ENCODE peak calls at places on chromosomes 4 and X, in six cellular contexts. One of them, this sample, is unnamed.

GRCh38 chr4:121353213-121353612 is 27.6 kb downstream of the QRFPR start:
- DNase-seq in endothelial cell: no peak
- DNase-seq in B cell: no peak
- DNase-seq in AG04449: no peak
- DNase-seq in testis: no peak
- DNase-seq in body of pancreas: no peak
- DNase-seq in this sample: no peak

GRCh38 chr4:140654516-140654855 is 85.7 kb upstream of the UCP1 start:
- DNase-seq in body of pancreas: no peak
- DNase-seq in testis: no peak
- DNase-seq in B cell: no peak
- DNase-seq in AG04449: no peak
- DNase-seq in endothelial cell: no peak
- DNase-seq in this sample: no peak

GRCh38 chr4:93897559-93897958 is 69.0 kb downstream of the ATOH1 start:
- DNase-seq in AG04449: no peak
- DNase-seq in endothelial cell: no peak
- DNase-seq in body of pancreas: no peak
- DNase-seq in testis: no peak
- DNase-seq in B cell: no peak
- DNase-seq in this sample: no peak

GRCh38 chrX:40085714-40086113 is 12.0 kb downstream of the BCOR start:
- DNase-seq in endothelial cell: no peak
- DNase-seq in testis: no peak
- DNase-seq in B cell: no peak
- DNase-seq in AG04449: no peak
- DNase-seq in body of pancreas: peak; percentile 61
- DNase-seq in this sample: no peak

GRCh38 chr4:72319596-72319995 is 249.4 kb downstream of the ADAMTS3 start:
- DNase-seq in endothelial cell: no peak
- DNase-seq in testis: no peak
- DNase-seq in body of pancreas: no peak
- DNase-seq in B cell: no peak
- DNase-seq in AG04449: peak; percentile 7
- DNase-seq in this sample: no peak

GRCh38 chrX:2577844-2578444 is 77.2 kb upstream of the DHRSX start:
- DNase-seq in testis: no peak
- DNase-seq in AG04449: no peak
- DNase-seq in endothelial cell: no peak
- DNase-seq in body of pancreas: no peak
- DNase-seq in B cell: no peak
- DNase-seq in this sample: no peak

GRCh38 chrX:56764153-56764974 is 35.3 kb downstream of the NBDY start:
- DNase-seq in body of pancreas: peak; percentile 51
- DNase-seq in testis: peak; percentile 45
- DNase-seq in AG04449: no peak
- DNase-seq in endothelial cell: peak; percentile 52
- DNase-seq in B cell: peak; percentile 67
- DNase-seq in this sample: peak; percentile 80

GRCh38 chrX:155215443-155216178 is 649 bp upstream of the VBP1 start:
- DNase-seq in endothelial cell: no peak
- DNase-seq in body of pancreas: no peak
- DNase-seq in B cell: no peak
- DNase-seq in AG04449: no peak
- DNase-seq in testis: no peak
- DNase-seq in this sample: no peak

GRCh38 chr4:101806914-101807313 is 16.4 kb downstream of the BANK1 start:
- DNase-seq in body of pancreas: no peak
- DNase-seq in AG04449: no peak
- DNase-seq in testis: no peak
- DNase-seq in endothelial cell: no peak
- DNase-seq in B cell: peak; percentile 30
- DNase-seq in this sample: peak; percentile 40

DNA sequence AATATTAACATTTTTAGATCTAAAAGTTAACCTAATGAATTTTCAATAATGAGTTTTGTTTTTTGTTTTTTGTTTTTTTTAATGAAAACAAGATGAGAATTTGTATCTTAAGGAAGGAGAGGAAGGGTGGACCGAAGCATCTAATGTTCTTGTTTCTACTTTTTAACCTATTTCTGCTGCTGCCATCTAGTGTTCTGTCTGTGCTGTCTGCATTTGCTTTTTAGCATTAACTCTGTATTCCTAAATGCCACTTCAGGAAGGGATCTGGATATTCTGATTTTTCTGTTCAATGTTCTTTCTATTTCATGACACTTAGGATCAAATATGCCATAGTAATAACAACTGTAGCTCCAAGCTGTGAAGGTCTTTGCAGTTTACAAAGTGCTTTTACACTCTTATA is 161.7 kb downstream of the BRWD3 start:
- DNase-seq in AG04449: no peak
- DNase-seq in testis: peak; percentile 12
- DNase-seq in B cell: no peak
- DNase-seq in endothelial cell: no peak
- DNase-seq in body of pancreas: no peak
- DNase-seq in this sample: peak; percentile 4
- TF ChIP-seq CTCF in AG04449: peak; percentile 14
- TF ChIP-seq CTCF in testis: peak; percentile 12
- TF ChIP-seq CTCF in B cell: no peak
- TF ChIP-seq CTCF in endothelial cell: no peak
- TF ChIP-seq CTCF in body of pancreas: no peak
- TF ChIP-seq CTCF in this sample: peak; percentile 49

DNA sequence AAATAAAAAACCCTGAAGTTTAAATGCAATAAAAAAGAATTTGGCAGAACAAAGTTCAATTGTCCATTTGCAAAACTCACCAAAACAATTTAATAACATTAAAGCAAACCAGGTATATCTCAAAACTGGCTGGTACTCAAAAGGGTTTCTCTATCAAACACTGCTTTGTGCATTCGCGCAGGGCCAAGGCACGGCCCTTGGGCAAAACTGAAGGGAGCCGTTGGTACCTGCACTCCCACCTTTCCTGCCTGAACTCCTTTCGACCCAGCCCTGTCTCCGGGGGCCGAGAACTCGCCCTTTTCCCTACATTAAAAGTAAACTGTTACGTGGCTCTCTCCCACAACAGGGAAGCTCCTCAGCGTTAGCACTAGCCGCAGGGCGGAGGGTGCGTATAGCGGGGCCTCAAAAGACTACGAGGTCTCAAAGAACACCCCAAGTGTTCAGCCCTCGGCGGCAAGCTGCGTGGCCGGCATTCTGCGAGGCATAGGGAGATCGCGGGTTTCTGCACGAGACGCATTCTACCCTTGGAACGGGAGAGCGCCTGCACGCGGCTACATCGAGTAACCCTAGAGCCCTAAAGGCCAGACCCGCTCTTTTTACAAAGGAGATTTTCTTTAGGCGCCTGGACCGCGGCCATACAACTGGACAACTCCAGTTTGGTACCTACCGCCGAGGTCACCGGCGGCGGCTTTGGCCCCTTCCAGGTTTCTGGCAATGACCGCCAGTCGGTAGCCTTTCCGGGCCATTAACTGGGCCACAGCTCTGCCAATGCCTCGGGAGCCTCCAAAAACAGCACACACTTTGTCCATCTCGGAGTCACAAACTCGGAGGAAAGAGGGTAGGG is 552 bp downstream of the CBR4 start:
- DNase-seq in AG04449: no peak
- DNase-seq in B cell: no peak
- DNase-seq in testis: peak; percentile 83
- DNase-seq in body of pancreas: peak; percentile 77
- DNase-seq in endothelial cell: peak; percentile 46
- DNase-seq in this sample: no peak
- TF ChIP-seq CTCF in AG04449: peak; percentile 9
- TF ChIP-seq CTCF in B cell: peak; percentile 49
- TF ChIP-seq CTCF in testis: no peak
- TF ChIP-seq CTCF in body of pancreas: no peak
- TF ChIP-seq CTCF in endothelial cell: peak; percentile 27
- TF ChIP-seq CTCF in this sample: peak; percentile 36

DNA sequence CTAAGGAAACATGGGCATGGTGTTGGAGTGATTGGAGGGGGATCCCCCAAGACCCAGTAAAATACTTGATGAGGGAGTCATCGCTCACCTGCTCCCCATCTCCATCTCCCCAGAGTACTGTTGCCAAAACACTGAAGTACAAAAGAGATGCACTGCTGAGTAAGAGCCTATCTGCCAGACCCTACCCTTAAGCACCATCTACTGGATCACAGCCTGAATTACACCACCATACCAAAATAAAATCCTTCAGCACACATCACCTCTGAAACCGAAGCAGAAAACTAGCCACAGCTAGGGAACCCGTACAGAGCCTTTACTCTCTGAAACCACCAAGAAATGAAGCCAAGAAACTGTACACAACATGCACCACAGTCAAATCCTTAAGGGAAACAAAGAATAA is 466.3 kb upstream of the ACTRT1 start:
- DNase-seq in body of pancreas: no peak
- DNase-seq in B cell: no peak
- DNase-seq in testis: no peak
- DNase-seq in AG04449: no peak
- DNase-seq in endothelial cell: peak; percentile 3
- DNase-seq in this sample: no peak
- TF ChIP-seq CTCF in body of pancreas: peak; percentile 31
- TF ChIP-seq CTCF in B cell: no peak
- TF ChIP-seq CTCF in testis: no peak
- TF ChIP-seq CTCF in AG04449: no peak
- TF ChIP-seq CTCF in endothelial cell: no peak
- TF ChIP-seq CTCF in this sample: no peak

GRCh38 chr4:10140866-10141759 is 24.5 kb upstream of the WDR1 start:
- DNase-seq in endothelial cell: no peak
- DNase-seq in AG04449: no peak
- DNase-seq in B cell: no peak
- DNase-seq in body of pancreas: no peak
- DNase-seq in testis: no peak
- DNase-seq in this sample: no peak
- TF ChIP-seq CTCF in endothelial cell: no peak
- TF ChIP-seq CTCF in AG04449: no peak
- TF ChIP-seq CTCF in B cell: no peak
- TF ChIP-seq CTCF in body of pancreas: no peak
- TF ChIP-seq CTCF in testis: no peak
- TF ChIP-seq CTCF in this sample: no peak

GRCh38 chr4:155353923-155354540 is 22.7 kb downstream of the MAP9 start:
- DNase-seq in B cell: peak; percentile 6
- DNase-seq in testis: peak; percentile 91
- DNase-seq in endothelial cell: peak; percentile 75
- DNase-seq in AG04449: no peak
- DNase-seq in body of pancreas: peak; percentile 74
- DNase-seq in this sample: no peak
- TF ChIP-seq CTCF in B cell: peak; percentile 65
- TF ChIP-seq CTCF in testis: peak; percentile 44
- TF ChIP-seq CTCF in endothelial cell: peak; percentile 88
- TF ChIP-seq CTCF in AG04449: peak; percentile 72
- TF ChIP-seq CTCF in body of pancreas: peak; percentile 72
- TF ChIP-seq CTCF in this sample: peak; percentile 75

GRCh38 chr4:119049342-119049741 is 86.3 kb upstream of the MYOZ2 start:
- DNase-seq in body of pancreas: no peak
- DNase-seq in endothelial cell: no peak
- DNase-seq in B cell: no peak
- DNase-seq in AG04449: no peak
- DNase-seq in testis: no peak
- DNase-seq in this sample: no peak
- TF ChIP-seq CTCF in body of pancreas: no peak
- TF ChIP-seq CTCF in endothelial cell: no peak
- TF ChIP-seq CTCF in B cell: no peak
- TF ChIP-seq CTCF in AG04449: no peak
- TF ChIP-seq CTCF in testis: no peak
- TF ChIP-seq CTCF in this sample: no peak

This sample was measured in GM13977.